ENCODE peak calls at places on chromosomes 12 and 14, in four cellular contexts. One of them, this sample, is unnamed.

GRCh38 chr12:64145226-64145625 is 76.9 kb downstream of the KICS2 start:
- DNase-seq in SK-N-SH: no peak
- DNase-seq in HepG2: no peak
- DNase-seq in HCT116: no peak
- DNase-seq in this sample: no peak

GRCh38 chr12:62407587-62407986 is 59.0 kb upstream of the MON2 start:
- DNase-seq in SK-N-SH: no peak
- DNase-seq in HepG2: no peak
- DNase-seq in HCT116: no peak
- DNase-seq in this sample: no peak

GRCh38 chr12:125185311-125185739 is 120.1 kb downstream of the AACS start:
- DNase-seq in SK-N-SH: no peak
- DNase-seq in HepG2: no peak
- DNase-seq in HCT116: no peak
- DNase-seq in this sample: no peak

GRCh38 chr14:51540364-51540763 is 111.3 kb upstream of the FRMD6 start:
- DNase-seq in SK-N-SH: no peak
- DNase-seq in HepG2: no peak
- DNase-seq in HCT116: no peak
- DNase-seq in this sample: no peak

GRCh38 chr12:46266382-46266791 is 2.5 kb downstream of the SLC38A1 start:
- DNase-seq in SK-N-SH: peak; percentile 41
- DNase-seq in HepG2: no peak
- DNase-seq in HCT116: no peak
- DNase-seq in this sample: no peak

GRCh38 chr14:67673451-67673850 is 981 bp downstream of the VTI1B start:
- DNase-seq in SK-N-SH: no peak
- DNase-seq in HepG2: no peak
- DNase-seq in HCT116: no peak
- DNase-seq in this sample: no peak

GRCh38 chr12:43805149-43805856 is 814 bp downstream of the TWF1 start:
- DNase-seq in SK-N-SH: peak; percentile 23
- DNase-seq in HepG2: peak; percentile 6
- DNase-seq in HCT116: no peak
- DNase-seq in this sample: no peak

GRCh38 chr12:124861492-124861891 is 2.2 kb downstream of the SCARB1 start:
- DNase-seq in SK-N-SH: no peak
- DNase-seq in HepG2: no peak
- DNase-seq in HCT116: peak; percentile 53
- DNase-seq in this sample: no peak

GRCh38 chr14:23663711-23664110 is 27.5 kb downstream of the DHRS2 start:
- DNase-seq in SK-N-SH: no peak
- DNase-seq in HepG2: no peak
- DNase-seq in HCT116: no peak
- DNase-seq in this sample: no peak

GRCh38 chr14:23727566-23728335 is 91.6 kb downstream of the DHRS2 start:
- DNase-seq in SK-N-SH: peak; percentile 58
- DNase-seq in HepG2: peak; percentile 90
- DNase-seq in HCT116: peak; percentile 56
- DNase-seq in this sample: no peak

GRCh38 chr14:91985008-91985407 is 37.5 kb upstream of the FBLN5 start:
- DNase-seq in SK-N-SH: no peak
- DNase-seq in HepG2: no peak
- DNase-seq in HCT116: no peak
- DNase-seq in this sample: no peak

GRCh38 chr14:90721619-90722305 is 94.5 kb downstream of the TTC7B start:
- DNase-seq in SK-N-SH: no peak
- DNase-seq in HepG2: no peak
- DNase-seq in HCT116: peak; percentile 69
- DNase-seq in this sample: no peak

GRCh38 chr14:84519836-84520235 is 1010.1 kb upstream of the FLRT2 start:
- DNase-seq in SK-N-SH: no peak
- DNase-seq in HepG2: no peak
- DNase-seq in HCT116: no peak
- DNase-seq in this sample: no peak

GRCh38 chr14:54086780-54087179 is 130.2 kb upstream of the BMP4 start:
- DNase-seq in SK-N-SH: no peak
- DNase-seq in HepG2: no peak
- DNase-seq in HCT116: no peak
- DNase-seq in this sample: no peak

GRCh38 chr12:106030210-106031175 is 108.3 kb downstream of the NUAK1 start:
- DNase-seq in SK-N-SH: peak; percentile 15
- DNase-seq in HepG2: no peak
- DNase-seq in HCT116: no peak
- DNase-seq in this sample: peak; percentile 32

GRCh38 chr14:48614003-48614402 is 938.6 kb upstream of the MDGA2 start:
- DNase-seq in SK-N-SH: no peak
- DNase-seq in HepG2: no peak
- DNase-seq in HCT116: no peak
- DNase-seq in this sample: no peak

GRCh38 chr12:96502477-96502876 is 13.1 kb downstream of the CFAP54 start:
- DNase-seq in SK-N-SH: no peak
- DNase-seq in HepG2: no peak
- DNase-seq in HCT116: no peak
- DNase-seq in this sample: no peak

GRCh38 chr12:25107920-25108319 is 87.0 kb downstream of the DNAI7 start:
- DNase-seq in SK-N-SH: no peak
- DNase-seq in HepG2: no peak
- DNase-seq in HCT116: no peak
- DNase-seq in this sample: no peak

GRCh38 chr12:88982694-88983093 is 369.6 kb downstream of the DUSP6 start:
- DNase-seq in SK-N-SH: no peak
- DNase-seq in HepG2: no peak
- DNase-seq in HCT116: no peak
- DNase-seq in this sample: no peak

GRCh38 chr12:25401547-25402345 is 151.0 kb upstream of the KRAS start:
- DNase-seq in SK-N-SH: no peak
- DNase-seq in HepG2: no peak
- DNase-seq in HCT116: no peak
- DNase-seq in this sample: no peak

GRCh38 chr12:92363295-92364146 is 217.9 kb upstream of the BTG1 start:
- DNase-seq in SK-N-SH: peak; percentile 29
- DNase-seq in HepG2: no peak
- DNase-seq in HCT116: no peak
- DNase-seq in this sample: no peak

DNA sequence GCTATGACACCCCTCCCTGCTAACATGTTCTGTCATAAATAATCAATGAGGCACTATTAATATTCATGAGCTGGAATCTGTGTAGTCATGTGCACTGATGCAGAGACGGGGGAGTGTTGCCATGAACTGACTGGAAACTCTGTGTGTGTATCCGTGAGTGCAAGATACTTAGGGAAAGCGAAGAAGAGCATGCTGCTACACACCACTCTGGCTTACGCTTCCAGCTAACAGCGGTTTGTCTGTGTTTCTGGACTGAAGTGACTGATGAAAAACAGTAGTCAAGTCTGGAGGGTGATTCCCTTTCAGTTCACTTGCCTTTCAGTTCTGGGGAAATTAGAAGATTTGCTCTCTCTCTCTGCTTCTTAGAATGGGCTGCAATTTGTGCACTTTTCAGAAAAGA is 249.5 kb downstream of the PDZRN4 start:
- DNase-seq in SK-N-SH: no peak
- DNase-seq in HepG2: no peak
- DNase-seq in HCT116: no peak
- DNase-seq in this sample: no peak
- TF ChIP-seq REST in SK-N-SH: no peak
- TF ChIP-seq REST in HepG2: no peak
- TF ChIP-seq REST in HCT116: no peak
- TF ChIP-seq REST in this sample: no peak

DNA sequence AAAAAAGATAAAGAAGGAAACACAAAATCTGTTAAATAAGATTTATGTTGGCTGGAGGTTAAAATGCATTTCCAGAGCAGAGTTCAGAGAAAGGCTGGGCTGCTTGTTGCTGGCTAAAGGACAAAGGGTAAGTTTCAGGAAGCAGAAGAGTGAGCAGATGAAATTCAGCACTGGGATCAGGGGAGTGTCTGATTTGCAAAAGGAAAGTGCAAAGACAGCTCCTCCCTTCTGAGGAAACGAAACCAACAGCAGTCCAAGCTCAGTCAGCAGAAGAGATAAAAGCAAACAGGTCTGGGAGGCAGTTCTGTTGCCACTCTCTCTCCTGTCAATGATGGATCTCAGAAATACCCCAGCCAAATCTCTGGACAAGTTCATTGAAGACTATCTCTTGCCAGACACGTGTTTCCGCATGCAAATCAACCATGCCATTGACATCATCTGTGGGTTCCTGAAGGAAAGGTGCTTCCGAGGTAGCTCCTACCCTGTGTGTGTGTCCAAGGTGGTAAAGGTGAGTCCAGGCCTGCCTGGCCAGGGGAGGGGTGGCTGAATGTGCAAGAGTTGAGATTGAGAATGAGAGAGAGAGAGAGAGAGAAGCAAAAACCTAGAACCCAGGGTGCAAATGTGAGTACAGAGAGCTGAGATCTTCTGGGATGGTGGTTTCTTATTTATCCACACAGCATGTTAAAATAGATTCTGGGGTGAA is at the start of gene OAS1:
- DNase-seq in SK-N-SH: peak; percentile 59
- DNase-seq in HepG2: peak; percentile 72
- DNase-seq in HCT116: no peak
- DNase-seq in this sample: no peak
- TF ChIP-seq REST in SK-N-SH: no peak
- TF ChIP-seq REST in HepG2: no peak
- TF ChIP-seq REST in HCT116: no peak
- TF ChIP-seq REST in this sample: no peak

DNA sequence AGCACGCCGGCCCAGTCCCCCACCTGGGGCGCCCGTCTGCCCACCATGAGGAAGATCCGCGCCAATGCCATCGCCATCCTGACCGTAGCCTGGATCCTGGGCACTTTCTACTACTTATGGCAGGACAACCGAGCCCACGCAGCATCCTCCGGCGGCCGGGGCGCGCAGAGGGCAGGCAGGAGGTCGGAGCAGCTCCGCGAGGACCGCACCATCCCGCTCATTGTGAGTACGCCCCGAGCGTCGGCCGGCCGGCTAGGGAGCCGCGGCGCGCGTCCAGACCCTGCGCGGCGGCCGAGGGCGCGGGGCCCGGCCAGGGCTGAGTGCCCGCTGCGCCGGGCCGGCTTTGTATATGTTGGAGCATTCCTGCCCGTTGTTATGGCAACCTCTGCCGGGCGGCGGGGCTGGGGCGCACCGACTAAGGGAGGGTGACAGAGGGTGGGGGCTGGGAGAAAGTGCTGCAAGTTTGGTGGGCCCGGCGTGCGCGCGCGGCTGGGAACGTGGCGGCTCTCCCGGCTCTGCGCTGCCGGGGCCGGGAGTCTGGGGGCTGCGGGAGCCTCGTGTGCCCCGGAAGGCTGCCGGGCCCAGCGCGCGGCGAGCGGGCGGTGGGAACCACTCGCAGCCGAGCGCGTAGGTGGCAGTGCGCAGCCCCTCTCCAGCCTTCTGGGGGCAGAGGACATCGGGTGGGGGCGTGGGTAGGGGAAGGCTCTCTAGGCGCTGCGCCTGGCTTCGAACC is 454 bp downstream of the GALNT16 start:
- DNase-seq in SK-N-SH: peak; percentile 78
- DNase-seq in HepG2: no peak
- DNase-seq in HCT116: no peak
- DNase-seq in this sample: no peak
- TF ChIP-seq REST in SK-N-SH: no peak
- TF ChIP-seq REST in HepG2: no peak
- TF ChIP-seq REST in HCT116: no peak
- TF ChIP-seq REST in this sample: no peak

DNA sequence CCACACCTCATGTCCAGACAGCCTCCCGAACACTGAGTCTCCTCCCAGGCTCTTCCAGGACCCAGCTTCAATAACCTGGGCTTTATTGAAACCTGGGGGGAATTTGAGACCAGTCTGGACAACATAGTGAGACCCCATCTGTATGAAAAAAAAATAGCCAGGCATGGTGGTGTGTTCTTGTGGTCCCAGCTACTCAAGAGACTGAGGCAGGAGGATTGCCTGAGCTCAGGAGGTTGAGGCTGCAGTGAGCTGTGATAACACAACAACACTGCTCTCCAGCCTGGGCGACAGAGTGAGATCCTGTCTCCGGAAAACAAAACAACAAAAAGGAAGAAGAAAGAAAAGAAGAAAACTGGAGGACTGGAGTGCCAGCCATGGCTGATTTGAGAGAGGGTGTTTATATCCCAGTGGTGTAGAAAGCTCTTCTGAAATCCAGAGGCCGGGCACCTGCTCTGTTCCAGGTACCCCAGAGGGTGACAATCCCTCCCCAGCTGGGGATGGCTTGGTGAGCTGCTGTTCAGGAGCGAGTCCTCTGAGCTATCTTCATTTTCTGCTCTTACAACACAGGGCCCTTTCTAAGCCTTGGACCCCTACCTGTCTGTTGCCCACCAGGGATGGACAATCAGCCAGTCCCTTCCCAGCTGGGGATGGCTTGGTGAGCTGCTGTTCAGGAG is 6.0 kb upstream of the PGF start:
- DNase-seq in SK-N-SH: no peak
- DNase-seq in HepG2: no peak
- DNase-seq in HCT116: no peak
- DNase-seq in this sample: no peak
- TF ChIP-seq REST in SK-N-SH: no peak
- TF ChIP-seq REST in HepG2: no peak
- TF ChIP-seq REST in HCT116: no peak
- TF ChIP-seq REST in this sample: no peak